ENCODE peak calls at places on chromosomes 3 and 15, in four cellular contexts. V is CD4-positive, CD25-positive, alpha-beta regulatory T cell; E is heart left ventricle; O is tibial artery. Q is an unnamed sample.

GRCh38 chr15:70781236-70781635 is 17.9 kb upstream of the UACA start:
- DNase-seq in E (no peak), V (no peak), O (no peak), Q (peak; percentile 43)

GRCh38 chr3:184399410-184399809 is 19.6 kb downstream of the CHRD start:
- DNase-seq in V (no peak), E (no peak), O (peak; percentile 58), Q (no peak)

GRCh38 chr3:164458986-164459385 is 619.3 kb downstream of the SI start:
- DNase-seq in O (no peak), V (no peak), E (no peak), Q (no peak)

GRCh38 chr15:62697636-62698035 is 344.9 kb upstream of the TPM1 start:
- DNase-seq in V (no peak), O (no peak), E (no peak), Q (no peak)

GRCh38 chr3:150737874-150738679 is 24.9 kb downstream of the SIAH2 start:
- DNase-seq in O (no peak), E (no peak), V (no peak), Q (peak; percentile 84)

GRCh38 chr15:96629501-96629900 is 299.0 kb downstream of the NR2F2 start:
- DNase-seq in V (no peak), E (peak; percentile 38), O (peak; percentile 82), Q (no peak)

GRCh38 chr3:128487813-128488635 is 5.0 kb downstream of the GATA2 start:
- DNase-seq in V (peak; percentile 27), O (peak; percentile 85), E (peak; percentile 91), Q (peak; percentile 63)

GRCh38 chr3:48428863-48429415 is 947 bp downstream of the PLXNB1 start:
- DNase-seq in V (no peak), O (peak; percentile 87), E (peak; percentile 58), Q (no peak)

GRCh38 chr3:122003112-122003511 is 18.9 kb downstream of the ILDR1 start:
- DNase-seq in O (no peak), V (no peak), E (no peak), Q (no peak)

GRCh38 chr15:96338772-96339661 is 8.5 kb downstream of the NR2F2 start:
- DNase-seq in O (no peak), E (no peak), V (no peak), Q (no peak)

GRCh38 chr3:119294402-119294888 is 262 bp downstream of the ARHGAP31 start:
- DNase-seq in V (no peak), E (peak; percentile 69), O (peak; percentile 77), Q (no peak)

GRCh38 chr3:173747427-173747826 is 349.9 kb downstream of the NLGN1 start:
- DNase-seq in E (no peak), O (no peak), V (no peak), Q (peak; percentile 37)

GRCh38 chr3:75192065-75192658 is 472.0 kb upstream of the FRG2C start:
- DNase-seq in E (no peak), O (no peak), V (peak; percentile 41), Q (peak; percentile 34)

GRCh38 chr3:32817195-32817560 is 619 bp upstream of the TRIM71 start:
- DNase-seq in E (no peak), V (no peak), O (no peak), Q (no peak)

GRCh38 chr3:120850326-120851295 is 57.4 kb upstream of the STXBP5L start:
- DNase-seq in V (no peak), E (no peak), O (no peak), Q (no peak)

GRCh38 chr3:34019158-34019557 is 220.7 kb downstream of the PDCD6IP start:
- DNase-seq in V (no peak), O (no peak), E (no peak), Q (no peak)

GRCh38 chr3:34017757-34018156 is 219.3 kb downstream of the PDCD6IP start:
- DNase-seq in O (no peak), V (no peak), E (no peak), Q (no peak)

GRCh38 chr3:34022147-34022546 is 223.7 kb downstream of the PDCD6IP start:
- DNase-seq in V (no peak), E (no peak), O (no peak), Q (no peak)

GRCh38 chr3:34020761-34021635 is 222.6 kb downstream of the PDCD6IP start:
- DNase-seq in V (no peak), E (no peak), O (no peak), Q (no peak)

GRCh38 chr3:34020221-34020620 is 221.8 kb downstream of the PDCD6IP start:
- DNase-seq in V (no peak), E (no peak), O (no peak), Q (no peak)
- H3K4me1 ChIP-seq in V (no peaks in the 10 kb centered on the region), E (no peaks in the 10 kb centered on the region), O (no peaks in the 10 kb centered on the region), Q (peaks cover 17% of the 10 kb centered on the region)

DNA sequence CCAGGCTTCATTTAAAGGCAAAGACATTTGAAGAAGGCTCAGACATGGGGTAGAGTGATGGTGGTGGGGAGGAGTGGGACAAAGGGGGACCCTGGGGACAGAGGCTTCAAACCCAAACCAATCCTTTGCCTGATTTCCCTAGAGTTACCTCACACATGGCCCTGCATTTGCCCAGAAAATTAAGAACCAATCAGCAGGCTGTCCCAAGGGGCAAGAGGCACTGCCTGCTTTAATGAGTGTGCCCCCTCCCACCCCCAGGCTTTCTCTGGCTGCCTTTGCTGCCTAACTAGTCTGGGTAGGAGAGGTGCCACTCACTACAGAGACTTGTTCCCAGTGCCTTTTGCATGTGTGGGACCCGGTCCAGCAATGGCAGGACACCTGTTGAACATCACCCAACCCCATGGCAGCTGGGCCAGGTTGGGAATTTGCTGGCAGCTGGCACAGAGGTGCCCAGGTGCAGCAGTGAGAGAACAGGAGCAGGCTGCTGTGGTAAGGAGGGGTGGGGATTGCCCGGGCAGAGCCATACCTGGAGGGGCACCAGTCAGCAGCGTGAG is 38.4 kb downstream of the CCDC33 start:
- DNase-seq in O (no peak), E (no peak), V (no peak), Q (no peak)
- H3K27me3 ChIP-seq in O (no peaks in the 10 kb centered on the region), E (peaks cover 5% of the 10 kb centered on the region), V (no peaks in the 10 kb centered on the region), Q (no peaks in the 10 kb centered on the region)

GRCh38 chr3:130743354-130743753 is 3.3 kb downstream of the PIK3R4 start:
- DNase-seq in V (no peak), O (no peak), E (no peak), Q (no peak)

GRCh38 chr3:130741946-130742610 is 4.6 kb downstream of the PIK3R4 start:
- DNase-seq in O (no peak), E (no peak), V (no peak), Q (no peak)

GRCh38 chr3:130748981-130749380 is 2.4 kb upstream of the PIK3R4 start:
- DNase-seq in V (no peak), O (no peak), E (no peak), Q (no peak)

GRCh38 chr3:130748520-130748919 is 1.9 kb upstream of the PIK3R4 start:
- DNase-seq in E (no peak), O (no peak), V (no peak), Q (no peak)

GRCh38 chr3:130746296-130747039 is at the start of gene PIK3R4:
- DNase-seq in O (peak; percentile 97), V (peak; percentile 98), E (peak; percentile 93), Q (peak; percentile 99)
- H3K4me1 ChIP-seq in O (peaks cover 35% of the 10 kb centered on the region), V (peaks cover 42% of the 10 kb centered on the region), E (peaks cover 46% of the 10 kb centered on the region), Q (peaks cover 18% of the 10 kb centered on the region)

DNA sequence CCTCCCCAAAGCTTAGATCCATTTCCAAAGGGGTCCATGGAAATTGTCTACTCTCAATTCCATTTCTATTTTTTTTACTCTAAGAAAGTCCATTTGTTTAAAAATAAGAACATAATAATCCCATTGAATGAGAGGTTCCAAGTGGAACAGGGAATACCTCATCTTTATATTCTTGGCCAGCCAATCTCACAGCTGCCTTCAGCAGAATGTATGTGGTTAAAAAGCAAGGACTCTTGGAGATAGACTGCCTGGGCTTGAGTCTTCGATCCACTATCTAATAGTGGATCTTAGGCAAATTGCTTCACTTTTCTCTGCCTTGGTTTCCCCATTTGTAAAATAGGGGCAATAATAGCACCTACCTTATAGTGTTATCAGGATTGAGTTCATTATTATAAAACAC is 24.5 kb upstream of the CAPN7 start:
- DNase-seq in E (no peak), V (no peak), O (no peak), Q (no peak)
- H3K27me3 ChIP-seq in E (no peaks in the 10 kb centered on the region), V (peaks cover 38% of the 10 kb centered on the region), O (no peaks in the 10 kb centered on the region), Q (peaks cover 5% of the 10 kb centered on the region)